ENCODE peak calls at places on chromosomes 13 and 19, in six cellular contexts. M, U, F, I, L and Z are unnamed samples.

GRCh38 chr19:47681388-47681787 is 31.8 kb upstream of the EHD2 start:
- DNase-seq in L (no peak), F (no peak), U (no peak), M (no peak), I (no peak), Z (no peak)

GRCh38 chr13:98977568-98978270 is at the start of gene DOCK9:
- DNase-seq in F (peak; percentile 64), I (peak; percentile 57), L (peak; percentile 34), U (peak; percentile 59), M (peak; percentile 60), Z (no peak)

GRCh38 chr13:38752726-38753125 is 65.8 kb downstream of the FREM2 start:
- DNase-seq in F (no peak), L (no peak), M (no peak), I (no peak), U (no peak), Z (no peak)

GRCh38 chr19:44050740-44051653 is 839 bp upstream of the ZNF223 start:
- DNase-seq in I (no peak), M (peak; percentile 77), F (peak; percentile 31), L (peak; percentile 36), U (no peak), Z (no peak)

GRCh38 chr19:29800086-29800825 is 11.5 kb upstream of the CCNE1 start:
- DNase-seq in M (no peak), L (no peak), U (no peak), I (no peak), F (no peak), Z (no peak)

GRCh38 chr13:58254961-58255360 is 623.4 kb downstream of the PCDH17 start:
- DNase-seq in U (no peak), I (peak; percentile 45), L (no peak), F (no peak), M (peak; percentile 6), Z (no peak)

GRCh38 chr19:46963093-46963734 is 56.4 kb upstream of the NPAS1 start:
- DNase-seq in L (no peak), F (no peak), I (no peak), M (no peak), U (no peak), Z (no peak)

GRCh38 chr13:99087954-99088491 is 110.2 kb upstream of the DOCK9 start:
- DNase-seq in U (no peak), M (peak; percentile 50), F (peak; percentile 45), L (no peak), I (no peak), Z (no peak)

GRCh38 chr13:31213681-31214289 is 14.0 kb downstream of the B3GLCT start:
- DNase-seq in F (no peak), L (no peak), U (no peak), M (no peak), I (peak; percentile 47), Z (no peak)

GRCh38 chr13:102913924-102914628 is 68.2 kb downstream of the ERCC5 start:
- DNase-seq in I (no peak), F (no peak), L (no peak), M (no peak), U (no peak), Z (no peak)

DNA sequence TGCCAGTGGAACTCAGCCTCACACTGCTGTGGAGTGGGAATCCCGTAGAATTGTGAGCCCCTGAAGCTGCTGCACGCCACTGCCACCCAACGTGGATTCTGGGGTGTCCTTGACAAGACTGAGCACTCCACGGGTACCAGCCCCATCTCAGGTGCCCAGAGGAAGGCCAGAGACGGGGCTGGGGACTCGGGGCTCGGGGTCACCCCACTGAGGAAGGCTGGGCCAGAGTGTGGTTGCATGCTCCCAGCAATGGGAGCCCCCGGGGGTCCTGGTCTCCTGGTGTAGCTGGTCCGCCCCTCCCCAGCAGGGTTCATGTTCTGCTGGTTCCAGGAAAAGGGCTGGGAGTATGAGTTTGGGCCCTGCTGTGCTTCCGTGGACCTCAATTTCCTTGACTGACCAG is 15.2 kb downstream of the DAPK3 start:
- DNase-seq in F (no peak), U (no peak), I (no peak), L (no peak), M (no peak), Z (no peak)
- H3K36me3 ChIP-seq in F (peaks cover 51% of the 10 kb centered on the region), U (peaks cover 49% of the 10 kb centered on the region), I (peaks cover 6% of the 10 kb centered on the region), L (peaks cover 10% of the 10 kb centered on the region), M (peaks cover 6% of the 10 kb centered on the region), Z (no peaks in the 10 kb centered on the region)

GRCh38 chr19:14406645-14407331 is 12.4 kb downstream of the DDX39A start:
- DNase-seq in M (no peak), U (no peak), F (no peak), I (no peak), L (no peak), Z (no peak)

GRCh38 chr19:14405380-14405757 is 13.8 kb downstream of the DDX39A start:
- DNase-seq in F (no peak), I (peak; percentile 68), U (no peak), L (no peak), M (peak; percentile 63), Z (no peak)

GRCh38 chr19:14407889-14408640 is 11.1 kb downstream of the DDX39A start:
- DNase-seq in I (no peak), F (no peak), M (no peak), L (no peak), U (no peak), Z (no peak)

GRCh38 chr19:14404322-14404721 is 14.8 kb downstream of the DDX39A start:
- DNase-seq in M (no peak), I (no peak), L (no peak), F (no peak), U (no peak), Z (no peak)

DNA sequence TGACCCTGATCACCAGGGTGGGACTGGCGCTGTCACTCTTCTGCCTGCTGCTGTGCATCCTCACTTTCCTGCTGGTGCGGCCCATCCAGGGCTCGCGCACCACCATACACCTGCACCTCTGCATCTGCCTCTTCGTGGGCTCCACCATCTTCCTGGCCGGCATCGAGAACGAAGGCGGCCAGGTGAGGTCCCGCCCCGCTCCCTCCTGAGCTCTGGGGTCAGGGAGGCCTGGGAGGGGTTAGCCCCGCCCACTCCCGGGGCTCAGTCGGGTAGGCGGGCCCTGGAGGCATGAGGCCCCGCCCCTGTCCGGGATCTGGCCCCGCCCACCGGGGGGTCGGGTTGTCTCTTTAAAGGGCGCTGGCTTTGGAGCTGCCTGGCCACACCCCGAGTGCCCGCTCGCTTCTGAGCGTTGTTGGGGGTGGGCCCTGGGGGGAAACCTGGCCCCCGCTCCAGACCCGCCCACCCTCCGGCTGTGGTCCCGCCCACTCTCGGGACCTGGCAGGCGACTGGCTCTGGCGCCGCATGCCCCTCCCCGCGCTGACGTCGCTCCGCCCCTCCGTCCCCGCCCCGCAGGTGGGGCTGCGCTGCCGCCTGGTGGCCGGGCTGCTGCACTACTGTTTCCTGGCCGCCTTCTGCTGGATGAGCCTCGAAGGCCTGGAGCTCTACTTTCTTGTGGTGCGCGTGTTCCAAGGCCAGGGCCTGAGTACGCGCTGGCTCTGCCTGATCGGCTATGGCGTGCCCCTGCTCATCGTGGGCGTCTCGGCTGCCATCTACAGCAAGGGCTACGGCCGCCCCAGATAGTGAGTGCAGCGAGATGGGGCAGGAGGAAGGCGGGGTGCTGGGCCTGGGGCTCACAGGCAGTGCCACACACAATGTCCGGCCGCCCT is 13.1 kb downstream of the DDX39A start:
- DNase-seq in M (peak; percentile 98), I (peak; percentile 99), U (peak; percentile 88), L (peak; percentile 91), F (peak; percentile 87), Z (peak; percentile 90)
- H3K4me1 ChIP-seq in M (peaks cover 5% of the 10 kb centered on the region), I (no peaks in the 10 kb centered on the region), U (peaks cover 6% of the 10 kb centered on the region), L (no peaks in the 10 kb centered on the region), F (peaks cover 16% of the 10 kb centered on the region), Z (peaks cover 8% of the 10 kb centered on the region)

DNA sequence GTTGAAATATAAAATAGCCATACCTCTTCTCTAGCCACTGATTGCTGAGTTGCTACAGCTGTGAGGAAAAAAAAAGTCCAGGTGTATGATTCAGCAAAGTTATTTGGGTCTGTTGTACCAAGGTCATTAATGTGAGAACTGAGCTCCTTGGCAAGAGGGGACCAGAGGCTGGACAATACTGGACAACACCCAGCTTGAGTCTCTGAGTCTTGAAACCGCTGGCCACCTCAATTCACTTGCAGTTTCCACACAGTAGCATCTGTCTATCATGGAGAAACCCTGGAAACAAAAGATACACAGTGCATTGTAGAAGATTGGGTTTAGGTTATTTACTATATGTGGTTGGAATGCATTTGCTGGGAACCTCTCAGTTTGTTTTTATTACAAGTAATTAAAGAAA is 60.4 kb downstream of the WDFY2 start:
- DNase-seq in F (no peak), U (no peak), M (no peak), I (peak; percentile 25), L (peak; percentile 39), Z (no peak)
- H3K27ac ChIP-seq in F (no peak overlapping the region), U (no peak overlapping the region), M (peak overlapping the region; percentile 91), I (peak overlapping the region; percentile 54), L (no peak overlapping the region), Z (peak overlapping the region; percentile 61)

GRCh38 chr13:33725340-33725739 is 92.6 kb upstream of the RFC3 start:
- DNase-seq in U (no peak), I (no peak), L (no peak), F (peak; percentile 61), M (no peak), Z (no peak)

GRCh38 chr13:33723772-33724435 is 94.0 kb upstream of the RFC3 start:
- DNase-seq in F (peak; percentile 90), L (peak; percentile 79), U (peak; percentile 33), M (peak; percentile 93), I (peak; percentile 95), Z (peak; percentile 59)

GRCh38 chr13:33727356-33728083 is 90.4 kb upstream of the RFC3 start:
- DNase-seq in L (no peak), U (no peak), I (no peak), M (no peak), F (no peak), Z (no peak)

GRCh38 chr13:33730147-33730546 is 87.8 kb upstream of the RFC3 start:
- DNase-seq in F (no peak), L (no peak), I (no peak), M (no peak), U (no peak), Z (no peak)

GRCh38 chr13:33728271-33729037 is 89.5 kb upstream of the RFC3 start:
- DNase-seq in L (peak; percentile 34), M (no peak), U (peak; percentile 26), I (no peak), F (peak; percentile 38), Z (no peak)
- H3K36me3 ChIP-seq in L (no peaks in the 10 kb centered on the region), M (no peaks in the 10 kb centered on the region), U (no peaks in the 10 kb centered on the region), I (no peaks in the 10 kb centered on the region), F (no peaks in the 10 kb centered on the region), Z (no peaks in the 10 kb centered on the region)

GRCh38 chr13:114067381-114067885 is 65.0 kb downstream of the RASA3 start:
- DNase-seq in M (no peak), U (no peak), I (no peak), L (no peak), F (no peak), Z (peak; percentile 61)
- H3K4me1 ChIP-seq in M (peaks cover 9% of the 10 kb centered on the region), U (peaks cover 57% of the 10 kb centered on the region), I (peaks cover 9% of the 10 kb centered on the region), L (peaks cover 10% of the 10 kb centered on the region), F (peaks cover 62% of the 10 kb centered on the region), Z (peaks cover 51% of the 10 kb centered on the region)

DNA sequence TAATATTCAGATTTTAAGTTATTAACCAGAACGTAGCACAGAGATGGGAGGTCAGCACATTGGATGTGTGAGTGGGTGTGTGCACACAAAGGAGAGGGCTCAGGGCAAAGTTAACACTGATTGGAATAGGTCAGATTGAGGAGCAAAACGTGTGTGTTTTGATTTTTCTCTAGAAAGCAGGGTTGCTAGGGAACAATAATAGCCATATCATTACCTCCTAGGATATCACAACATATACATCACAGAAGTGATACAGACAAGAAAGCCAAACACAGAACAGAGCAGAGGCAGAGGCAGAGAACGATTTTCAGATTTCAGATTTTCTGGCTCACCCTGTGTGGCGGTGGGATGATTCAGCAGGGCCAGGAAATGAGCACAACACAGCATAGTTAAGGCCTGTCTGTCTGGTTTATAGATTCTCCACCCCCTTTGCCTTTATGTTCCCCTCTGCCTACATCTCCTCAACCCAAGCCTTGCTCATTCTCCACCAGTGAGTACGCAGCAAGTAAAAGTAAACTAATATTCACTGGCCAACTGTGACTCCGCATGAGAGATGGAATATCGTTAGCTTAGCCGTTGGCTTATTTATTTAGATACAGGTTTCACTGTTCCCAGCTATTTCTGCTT is 182.6 kb upstream of the TSC22D1 start:
- DNase-seq in F (no peak), L (no peak), M (no peak), U (no peak), I (no peak), Z (peak; percentile 23)
- H3K27ac ChIP-seq in F (no peak overlapping the region), L (peak overlapping the region; percentile 89), M (no peak overlapping the region), U (peak overlapping the region; percentile 97), I (no peak overlapping the region), Z (no peak overlapping the region)

GRCh38 chr19:15260939-15261338 is 28.7 kb upstream of the EPHX3 start:
- DNase-seq in F (no peak), L (no peak), I (peak; percentile 28), M (peak; percentile 46), U (no peak), Z (no peak)
- H3K36me3 ChIP-seq in F (peaks cover 100% of the 10 kb centered on the region), L (peaks cover 8% of the 10 kb centered on the region), I (peaks cover 44% of the 10 kb centered on the region), M (peaks cover 50% of the 10 kb centered on the region), U (peaks cover 94% of the 10 kb centered on the region), Z (peaks cover 100% of the 10 kb centered on the region)